ENCODE peak calls at places on chromosomes 6 and 20, in four cellular contexts. H is lower leg skin, B is stomach, G is NCI-H1417. A is an unnamed sample.
A peak's percentile ranks its signal among the peaks of the same experiment; 100 is the strongest.

GRCh38 chr6:148869589-148869988 is 122.8 kb downstream of the UST start:
- DNase-seq in H (no peak), B (no peak), G (no peak), A (no peak)

GRCh38 chr20:341682-342081 is 5.2 kb upstream of the NRSN2 start:
- DNase-seq in H (no peak), B (no peak), G (no peak), A (no peak)

GRCh38 chr6:57265755-57266221 is 43.7 kb upstream of the RAB23 start:
- DNase-seq in H (no peak), B (no peak), G (no peak), A (no peak)

GRCh38 chr6:132132420-132132819 is 181.2 kb upstream of the CCN2 start:
- DNase-seq in H (no peak), B (no peak), G (no peak), A (no peak)

GRCh38 chr6:36623547-36624459 is 29.6 kb downstream of the SRSF3 start:
- DNase-seq in H (peak; percentile 90), B (peak; percentile 93), G (peak; percentile 87), A (peak; percentile 93)

GRCh38 chr6:142474446-142475289 is 172.9 kb downstream of the ADGRG6 start:
- DNase-seq in H (no peak), B (peak; percentile 31), G (peak; percentile 67), A (peak; percentile 55)

GRCh38 chr6:44234101-44235090 is 11.0 kb downstream of the SLC29A1 start:
- DNase-seq in H (peak; percentile 72), B (peak; percentile 65), G (no peak), A (peak; percentile 61)

GRCh38 chr20:36153754-36154695 is 515 bp upstream of the EPB41L1 start:
- DNase-seq in H (peak; percentile 69), B (peak; percentile 91), G (peak; percentile 65), A (peak; percentile 44)

GRCh38 chr20:64238115-64238825 is 17.3 kb upstream of the PCMTD2 start:
- DNase-seq in H (no peak), B (no peak), G (no peak), A (no peak)

GRCh38 chr6:16104624-16105023 is 24.3 kb upstream of the MYLIP start:
- DNase-seq in H (no peak), B (no peak), G (no peak), A (no peak)

GRCh38 chr6:133230022-133230421 is 11.1 kb upstream of the EYA4 start:
- DNase-seq in H (no peak), B (no peak), G (no peak), A (no peak)

GRCh38 chr6:147774856-147775255 is 266.4 kb downstream of the SAMD5 start:
- DNase-seq in H (no peak), B (no peak), G (no peak), A (no peak)

GRCh38 chr20:63738687-63739128 is 868 bp upstream of the SLC2A4RG start:
- DNase-seq in H (peak; percentile 44), B (peak; percentile 80), G (no peak), A (peak; percentile 83)

GRCh38 chr6:129659590-129660345 is 50.2 kb downstream of the ARHGAP18 start:
- DNase-seq in H (no peak), B (no peak), G (no peak), A (no peak)

GRCh38 chr20:17542993-17543412 is 11.8 kb upstream of the BFSP1 start:
- DNase-seq in H (no peak), B (no peak), G (no peak), A (no peak)

GRCh38 chr6:158928068-158928467 is 71.9 kb downstream of the RSPH3 start:
- DNase-seq in H (no peak), B (no peak), G (no peak), A (no peak)

GRCh38 chr6:87333591-87334181 is 4.6 kb upstream of the GJB7 start:
- DNase-seq in H (no peak), B (no peak), G (no peak), A (no peak)